ENCODE peak calls at places on chromosomes 6 and 20, in nine cellular contexts. X is mucosa of descending colon, C is GM23338, V is adrenal gland, U is heart right ventricle, L is fibroblast of lung, K is cardiac muscle cell, P is GM06990, A is BE2C. I is an unnamed sample.

GRCh38 chr6:139654888-139655782 is 280.7 kb upstream of the CITED2 start:
- DNase-seq in U (no peak), V (no peak), P (no peak), K (no peak), L (no peak), X (peak; percentile 58), C (peak; percentile 39), A (no peak), I (no peak)

GRCh38 chr20:32354592-32355416 is 3.3 kb upstream of the ASXL1 start:
- DNase-seq in V (peak; percentile 78), A (peak; percentile 78), P (peak; percentile 67), U (no peak), K (no peak), C (no peak), L (peak; percentile 76), X (no peak), I (no peak)

GRCh38 chr6:68635706-68636513 is 828 bp downstream of the ADGRB3 start:
- DNase-seq in V (no peak), X (peak; percentile 11), U (no peak), P (peak; percentile 10), K (peak; percentile 45), A (peak; percentile 45), C (peak; percentile 57), L (no peak), I (peak; percentile 42)

GRCh38 chr20:373171-373890 is 7.2 kb upstream of the TRIB3 start:
- DNase-seq in L (peak; percentile 61), U (peak; percentile 29), K (no peak), A (peak; percentile 32), C (peak; percentile 46), P (no peak), X (no peak), V (peak; percentile 59), I (no peak)

GRCh38 chr6:46390153-46390876 is 100.9 kb downstream of the RCAN2 start:
- DNase-seq in P (no peak), C (no peak), L (no peak), U (no peak), A (no peak), K (no peak), V (no peak), X (no peak), I (no peak)

GRCh38 chr6:129141499-129141898 is 258.6 kb downstream of the LAMA2 start:
- DNase-seq in K (no peak), C (no peak), V (no peak), U (no peak), A (no peak), L (no peak), P (no peak), X (no peak), I (no peak)

GRCh38 chr6:33428219-33428890 is 8.5 kb downstream of the SYNGAP1 start:
- DNase-seq in P (peak; percentile 65), V (peak; percentile 72), U (no peak), L (no peak), A (peak; percentile 54), K (peak; percentile 24), C (peak; percentile 57), X (peak; percentile 43), I (peak; percentile 66)

GRCh38 chr6:17015144-17015543 is 86.7 kb upstream of the STMND1 start:
- DNase-seq in C (no peak), P (peak; percentile 53), U (no peak), V (no peak), A (no peak), K (no peak), X (no peak), L (peak; percentile 96), I (no peak)

GRCh38 chr6:21033575-21034026 is 499.3 kb downstream of the CDKAL1 start:
- DNase-seq in C (no peak), L (peak; percentile 84), V (peak; percentile 68), X (no peak), A (peak; percentile 53), P (no peak), U (peak; percentile 15), K (no peak), I (no peak)

GRCh38 chr6:7578949-7579348 is 11.0 kb upstream of the SNRNP48 start:
- DNase-seq in P (no peak), U (no peak), A (no peak), C (no peak), K (no peak), L (no peak), X (no peak), V (no peak), I (no peak)
- H3K36me3 ChIP-seq in P (no peaks in the 10 kb centered on the region), U (peaks cover 93% of the 10 kb centered on the region), A (no peaks in the 10 kb centered on the region), C (peaks cover 23% of the 10 kb centered on the region), K (peaks cover 98% of the 10 kb centered on the region), L (no peaks in the 10 kb centered on the region), X (peaks cover 17% of the 10 kb centered on the region), V (peaks cover 10% of the 10 kb centered on the region), I (peaks cover 40% of the 10 kb centered on the region)

GRCh38 chr20:49914310-49915117 is 815 bp downstream of the SPATA2 start:
- DNase-seq in A (no peak), X (no peak), K (no peak), L (peak; percentile 14), V (no peak), P (no peak), U (no peak), C (peak; percentile 49), I (no peak)
- TF ChIP-seq CTCF in A (no peak), X (no peak), K (no peak), L (no peak), V (no peak), P (peak; percentile 4), U (no peak), C (no peak), I (no peak)

DNA sequence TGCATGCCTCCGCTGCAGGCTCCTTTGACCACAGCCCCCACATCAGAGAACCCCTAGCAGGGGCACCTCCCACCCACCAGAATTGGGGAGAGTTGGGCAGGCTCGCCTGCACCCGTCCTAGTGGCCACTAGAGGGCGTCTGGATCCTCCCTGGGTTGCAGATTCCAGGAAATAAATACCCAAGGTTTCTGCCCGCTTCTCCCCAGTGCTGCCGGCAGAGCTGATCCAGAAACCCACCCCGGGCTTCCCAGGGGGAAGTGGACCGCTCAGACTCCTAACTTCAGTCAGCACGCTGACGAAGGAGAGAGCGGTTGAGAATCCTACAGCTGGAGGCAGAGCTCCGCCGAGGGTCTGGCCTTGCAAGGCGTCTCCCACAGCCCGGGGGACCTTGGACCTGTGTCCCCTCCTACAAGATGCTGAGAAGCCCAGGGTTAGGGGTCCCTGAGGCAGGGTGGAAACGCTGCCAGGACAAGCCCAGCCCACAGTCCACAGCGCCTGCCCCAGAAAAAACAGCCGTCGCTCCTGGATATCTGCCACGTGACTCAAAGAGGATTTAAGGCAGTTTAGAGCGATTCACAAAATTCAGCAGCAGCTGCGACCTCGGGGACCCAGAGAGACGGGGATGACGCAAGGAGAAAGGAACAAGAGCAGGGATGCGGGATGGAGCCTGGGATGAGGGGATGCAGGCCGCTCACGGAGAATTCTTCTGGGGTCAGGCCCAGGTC is 32.6 kb upstream of the PHACTR3 start:
- DNase-seq in K (peak; percentile 59), X (peak; percentile 71), C (peak; percentile 87), P (peak; percentile 43), U (peak; percentile 54), V (peak; percentile 70), L (peak; percentile 31), A (peak; percentile 70), I (peak; percentile 54)
- H3K4me3 ChIP-seq in K (no peak overlapping the region), X (no peak overlapping the region), C (peak overlapping the region; percentile 60), P (peak overlapping the region; percentile 24), U (peak overlapping the region; percentile 28), V (peak overlapping the region; percentile 17), L (peak overlapping the region; percentile 31), A (peak overlapping the region; percentile 54), I (peak overlapping the region; percentile 36)

GRCh38 chr20:47278907-47279348 is 77.6 kb downstream of the ZMYND8 start:
- DNase-seq in U (no peak), X (no peak), V (peak; percentile 84), C (no peak), L (peak; percentile 69), K (no peak), A (no peak), P (no peak), I (no peak)
- H3K36me3 ChIP-seq in U (peaks cover 54% of the 10 kb centered on the region), X (peaks cover 6% of the 10 kb centered on the region), V (peaks cover 57% of the 10 kb centered on the region), C (peaks cover 60% of the 10 kb centered on the region), L (peaks cover 15% of the 10 kb centered on the region), K (peaks cover 37% of the 10 kb centered on the region), A (peaks cover 86% of the 10 kb centered on the region), P (peaks cover 25% of the 10 kb centered on the region), I (peaks cover 50% of the 10 kb centered on the region)

GRCh38 chr6:148343383-148343782 is 745 bp downstream of the SASH1 start:
- DNase-seq in X (no peak), L (peak; percentile 6), C (no peak), A (no peak), U (no peak), K (no peak), P (no peak), V (no peak), I (no peak)
- TF ChIP-seq CTCF in X (no peak), L (no peak), C (no peak), A (no peak), U (peak; percentile 12), K (no peak), P (no peak), V (no peak), I (no peak)

GRCh38 chr6:31575952-31576684 is 753 bp downstream of the TNF start:
- DNase-seq in U (no peak), L (no peak), P (no peak), X (no peak), A (no peak), K (no peak), V (no peak), C (no peak), I (no peak)

GRCh38 chr6:31574106-31575061 is 981 bp upstream of the TNF start:
- DNase-seq in U (no peak), L (no peak), K (no peak), P (no peak), C (no peak), X (no peak), A (no peak), V (no peak), I (no peak)

GRCh38 chr6:31576897-31577341 is 1.6 kb downstream of the TNF start:
- DNase-seq in C (no peak), P (no peak), K (no peak), L (no peak), X (no peak), A (no peak), V (no peak), U (no peak), I (no peak)

GRCh38 chr6:31573239-31574105 is 1.4 kb downstream of the LTA start:
- DNase-seq in U (no peak), A (no peak), P (no peak), X (no peak), V (no peak), K (no peak), L (no peak), C (no peak), I (no peak)

GRCh38 chr6:31575335-31575901 is at the start of gene TNF:
- DNase-seq in C (no peak), X (peak; percentile 55), U (peak; percentile 66), A (no peak), L (no peak), K (no peak), V (peak; percentile 70), P (peak; percentile 87), I (no peak)
- H3K4me3 ChIP-seq in C (no peak within 1 kb of the TSS), X (peak within 1 kb of the TSS; percentile 6), U (peak within 1 kb of the TSS; percentile 34), A (no peak within 1 kb of the TSS), L (no peak within 1 kb of the TSS), K (no peak within 1 kb of the TSS), V (no peak within 1 kb of the TSS), P (peak within 1 kb of the TSS; percentile 90), I (no peak within 1 kb of the TSS)

I was measured in WERI-Rb-1.